ENCODE peak calls at places on chromosome 15, in ten cellular contexts. M, A, B, D, H, X, R, U, K and P are unnamed samples.

GRCh38 chr15:89002281-89002761 is 85.9 kb upstream of the ABHD2 start:
- DNase-seq in M (peak), A (peak), K (peak), U (no peak), R (peak), H (no peak), X (peak), B (peak), D (peak), P (no peak)

GRCh38 chr15:72540606-72541237 is 66.6 kb downstream of the ARIH1 start:
- DNase-seq in X (no peak), M (no peak), K (no peak), R (no peak), D (no peak), H (peak), A (no peak), U (no peak), B (no peak), P (no peak)

GRCh38 chr15:44565387-44566169 is 28.6 kb downstream of the EIF3J start:
- DNase-seq in H (no peak), R (no peak), K (no peak), X (no peak), M (no peak), A (no peak), D (no peak), B (no peak), U (no peak), P (no peak)

GRCh38 chr15:101192081-101192480 is 59.8 kb downstream of the CHSY1 start:
- DNase-seq in M (no peak), U (no peak), D (no peak), R (no peak), H (no peak), K (no peak), A (no peak), B (no peak), X (no peak), P (no peak)

GRCh38 chr15:25437751-25438600 is 848 bp downstream of the UBE3A start:
- DNase-seq in A (peak), R (peak), M (peak), D (peak), H (peak), U (peak), K (no peak), B (peak), X (peak), P (peak)

GRCh38 chr15:101534376-101534970 is 45.0 kb upstream of the PCSK6 start:
- DNase-seq in R (no peak), B (no peak), H (no peak), A (no peak), K (no peak), U (no peak), D (no peak), M (no peak), X (no peak), P (no peak)

GRCh38 chr15:98626153-98626552 is 22.2 kb upstream of the IGF1R start:
- DNase-seq in U (no peak), K (no peak), D (no peak), R (no peak), B (no peak), H (no peak), M (no peak), A (no peak), X (no peak), P (no peak)

GRCh38 chr15:90035095-90035834 is 34.1 kb downstream of the ZNF710 start:
- DNase-seq in R (peak), X (peak), U (peak), K (no peak), A (peak), B (no peak), D (peak), H (no peak), M (peak), P (no peak)

GRCh38 chr15:69346112-69346511 is 47.4 kb downstream of the PAQR5 start:
- DNase-seq in A (no peak), H (no peak), R (no peak), D (no peak), X (no peak), U (no peak), M (peak), B (no peak), K (no peak), P (no peak)

GRCh38 chr15:81888748-81889479 is 156.9 kb downstream of the MEX3B start:
- DNase-seq in A (no peak), R (peak), B (no peak), D (no peak), H (no peak), M (peak), K (peak), X (no peak), U (no peak), P (no peak)

GRCh38 chr15:90957791-90958190 is 3.1 kb downstream of the RCCD1 start:
- DNase-seq in R (no peak), A (no peak), U (no peak), X (no peak), B (no peak), K (no peak), M (no peak), H (no peak), D (no peak), P (no peak)

GRCh38 chr15:52764731-52765130 is 25.4 kb downstream of the ONECUT1 start:
- DNase-seq in U (no peak), H (no peak), D (no peak), B (no peak), K (no peak), A (no peak), M (no peak), X (no peak), R (no peak), P (no peak)

GRCh38 chr15:52762621-52763020 is 27.5 kb downstream of the ONECUT1 start:
- DNase-seq in X (no peak), K (no peak), R (no peak), D (no peak), B (no peak), U (no peak), A (no peak), H (no peak), M (no peak), P (no peak)

GRCh38 chr15:52759969-52760368 is 30.2 kb downstream of the ONECUT1 start:
- DNase-seq in D (no peak), M (no peak), X (no peak), A (no peak), U (no peak), K (no peak), H (no peak), R (no peak), B (no peak), P (no peak)

GRCh38 chr15:52760562-52760961 is 29.6 kb downstream of the ONECUT1 start:
- DNase-seq in A (no peak), X (no peak), B (no peak), K (no peak), R (no peak), D (no peak), H (no peak), M (no peak), U (no peak), P (no peak)

DNA sequence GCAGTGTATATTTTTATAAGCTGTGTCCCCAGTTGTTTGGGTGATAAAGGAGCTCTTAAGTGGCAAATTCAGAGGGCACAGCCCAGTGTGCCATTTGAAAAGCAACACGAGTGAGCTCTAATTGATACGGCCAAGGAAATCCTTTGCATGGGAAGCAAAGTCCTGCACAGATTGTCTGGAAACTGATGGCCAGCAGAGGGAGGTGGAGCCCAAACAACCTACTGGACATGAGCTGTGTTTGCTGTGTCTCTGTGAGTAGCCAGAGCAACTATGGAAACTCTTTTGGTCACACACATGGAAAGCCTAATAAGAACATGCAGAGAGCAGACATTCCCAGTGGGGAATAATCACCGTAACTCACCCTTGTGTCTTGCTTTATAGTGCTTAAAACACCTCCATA is 24.4 kb downstream of the ONECUT1 start:
- DNase-seq in U (no peak), K (no peak), X (peak), D (no peak), H (no peak), R (no peak), B (no peak), A (no peak), M (peak), P (no peak)
- TF ChIP-seq CTCF in U (no peak), K (peak), X (no peak), D (no peak), H (no peak), R (peak), B (peak), A (no peak), M (peak), P (no peak)

GRCh38 chr15:33244471-33244870 is 50.0 kb upstream of the FMN1 start:
- DNase-seq in H (no peak), K (no peak), X (no peak), B (no peak), M (no peak), A (no peak), U (no peak), R (no peak), D (no peak), P (no peak)
- TF ChIP-seq CTCF in H (no peak), K (no peak), X (no peak), B (no peak), M (no peak), A (no peak), U (no peak), R (no peak), D (no peak), P (no peak)

DNA sequence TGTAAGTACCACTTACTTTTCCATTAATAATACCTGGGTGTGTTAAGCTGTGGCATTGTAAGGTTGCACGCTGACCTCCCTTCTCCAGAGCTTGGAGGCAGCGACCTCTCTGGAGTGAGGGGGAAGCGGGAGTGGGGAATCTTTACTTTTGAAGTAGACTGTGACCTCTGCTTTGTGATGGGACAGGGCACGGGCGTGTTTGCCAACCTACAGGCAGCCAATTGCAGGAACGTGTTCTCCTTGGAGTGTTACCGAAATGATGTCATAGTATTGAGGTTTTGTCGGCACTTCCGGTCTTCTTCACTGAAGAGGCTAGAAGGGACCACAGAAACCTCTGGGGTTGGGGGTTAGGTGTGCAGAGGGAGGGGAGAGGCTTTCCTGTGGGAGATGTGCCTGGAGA is 227.3 kb upstream of the C2CD4B start:
- DNase-seq in R (no peak), K (no peak), D (peak), U (no peak), X (peak), B (no peak), A (peak), M (peak), H (no peak), P (no peak)
- TF ChIP-seq CTCF in R (no peak), K (peak), D (no peak), U (no peak), X (no peak), B (peak), A (no peak), M (no peak), H (no peak), P (no peak)

DNA sequence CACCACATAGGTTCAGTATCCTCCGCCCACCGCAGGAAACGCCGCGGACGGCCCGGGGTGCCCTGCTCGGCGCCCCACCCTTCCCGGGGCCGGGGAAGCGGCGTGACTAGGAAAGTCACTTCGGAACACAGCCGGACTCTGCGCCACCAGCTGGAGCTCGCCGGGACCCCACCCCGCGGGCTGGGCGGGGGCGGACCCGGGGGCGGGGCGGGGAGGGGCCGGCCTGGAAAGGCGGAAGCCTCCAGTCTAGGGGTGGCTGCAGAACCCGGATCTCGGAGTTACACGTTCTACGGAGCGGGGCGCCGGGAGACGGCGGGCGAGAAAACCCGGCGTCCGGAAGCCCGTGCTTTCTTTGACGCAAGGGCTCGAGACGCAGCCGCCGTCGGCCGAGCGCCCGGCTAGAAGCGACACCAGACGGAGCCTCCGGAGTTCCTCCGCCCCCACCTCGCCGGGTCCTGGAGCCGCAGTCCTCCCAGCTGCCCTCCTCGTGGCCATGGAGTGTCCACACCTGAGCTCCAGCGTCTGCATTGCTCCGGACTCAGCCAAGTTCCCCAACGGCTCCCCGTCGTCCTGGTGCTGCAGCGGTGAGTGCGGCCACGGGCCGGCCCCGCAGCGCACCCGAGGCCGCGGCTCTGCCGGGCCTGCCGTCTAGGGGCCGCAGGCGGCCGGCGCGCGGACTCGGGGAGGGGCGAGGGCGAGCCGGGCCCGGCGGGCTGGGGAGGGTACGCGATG is at the start of gene USP3:
- DNase-seq in A (peak), K (peak), X (peak), R (peak), H (peak), U (peak), D (peak), B (peak), M (peak), P (peak)
- TF ChIP-seq CTCF in A (peak), K (peak), X (no peak), R (no peak), H (no peak), U (peak), D (peak), B (no peak), M (peak), P (no peak)

DNA sequence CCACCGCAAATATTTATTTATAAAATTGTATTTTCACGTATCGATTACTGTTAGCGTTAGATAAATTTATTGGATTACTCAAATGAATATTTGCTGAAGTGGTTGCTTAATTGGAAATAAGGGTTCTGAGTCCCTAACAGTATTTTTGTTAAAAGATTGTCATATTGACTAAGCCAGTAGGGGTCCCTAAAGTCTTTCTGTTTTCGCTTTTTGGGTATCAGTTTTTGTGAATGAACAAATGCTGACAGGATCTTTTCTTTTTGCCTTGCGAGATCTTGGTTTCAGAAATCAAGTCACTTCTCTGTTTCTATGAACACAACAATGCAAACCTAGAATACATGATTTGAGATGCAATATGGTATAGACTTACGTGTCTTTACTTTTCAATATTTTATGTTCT is 7.1 kb downstream of the RAD51 start:
- DNase-seq in U (no peak), D (no peak), M (peak), R (no peak), B (no peak), A (no peak), K (no peak), H (peak), X (no peak), P (no peak)
- TF ChIP-seq CTCF in U (no peak), D (no peak), M (peak), R (peak), B (no peak), A (no peak), K (peak), H (peak), X (no peak), P (no peak)

DNA sequence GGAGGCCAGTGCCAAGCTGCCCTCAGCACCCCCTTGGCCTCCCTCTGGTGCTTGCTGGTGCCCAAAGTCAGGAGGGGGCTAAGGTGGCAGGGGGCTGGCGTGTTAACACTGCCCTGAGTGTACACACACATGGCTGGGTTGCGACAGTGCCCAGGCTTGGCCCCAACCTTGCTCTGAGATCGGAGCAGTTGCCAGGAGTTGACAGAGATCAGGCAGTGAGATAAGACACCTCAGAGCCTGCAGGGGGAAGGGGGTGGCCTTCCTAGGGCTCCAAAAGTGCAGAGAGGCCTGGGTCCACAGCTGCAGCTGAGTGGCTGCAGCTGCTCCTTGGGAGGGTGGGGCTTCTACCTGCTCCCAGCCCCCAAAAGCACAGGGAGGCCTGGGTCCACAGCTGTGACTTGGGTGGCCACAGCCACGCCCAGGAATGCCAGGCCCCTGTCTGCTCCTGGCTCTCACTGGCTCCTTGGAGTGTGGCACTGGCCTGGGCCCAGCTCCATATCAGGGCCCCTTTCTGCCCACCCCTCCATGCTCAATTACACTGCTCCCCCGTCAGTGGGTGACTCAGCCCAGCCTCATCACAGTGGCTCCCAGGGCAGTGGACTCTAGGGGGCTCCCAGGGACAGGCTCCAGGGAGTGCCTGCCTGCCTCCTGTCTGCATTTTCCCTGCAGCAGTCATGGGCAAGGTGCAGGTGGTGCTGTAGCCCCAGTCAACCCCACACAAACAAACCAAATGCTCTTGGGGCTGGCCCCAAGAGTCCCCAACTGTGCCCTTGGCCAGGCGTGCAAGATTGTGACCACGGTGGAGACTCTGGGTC is 56.4 kb upstream of the C15orf39 start:
- DNase-seq in D (no peak), H (no peak), M (no peak), B (no peak), K (no peak), A (no peak), R (no peak), X (no peak), U (no peak), P (no peak)
- TF ChIP-seq CTCF in D (no peak), H (no peak), M (no peak), B (no peak), K (no peak), A (no peak), R (no peak), X (no peak), U (no peak), P (no peak)

GRCh38 chr15:67504061-67504460 is 16.9 kb upstream of the C15orf61 start:
- DNase-seq in X (no peak), B (no peak), K (no peak), A (no peak), D (no peak), R (peak), U (no peak), M (peak), H (no peak), P (no peak)

GRCh38 chr15:67505675-67506572 is 15.0 kb upstream of the C15orf61 start:
- DNase-seq in A (no peak), R (no peak), D (no peak), B (no peak), K (no peak), U (no peak), M (no peak), H (no peak), X (no peak), P (no peak)

GRCh38 chr15:67504796-67505195 is 16.1 kb upstream of the C15orf61 start:
- DNase-seq in B (no peak), R (peak), K (peak), M (no peak), X (no peak), A (no peak), U (no peak), D (no peak), H (no peak), P (no peak)

GRCh38 chr15:67501836-67502461 is 19.0 kb upstream of the C15orf61 start:
- DNase-seq in B (no peak), R (no peak), X (no peak), H (peak), D (no peak), A (no peak), U (no peak), M (no peak), K (no peak), P (no peak)

DNA sequence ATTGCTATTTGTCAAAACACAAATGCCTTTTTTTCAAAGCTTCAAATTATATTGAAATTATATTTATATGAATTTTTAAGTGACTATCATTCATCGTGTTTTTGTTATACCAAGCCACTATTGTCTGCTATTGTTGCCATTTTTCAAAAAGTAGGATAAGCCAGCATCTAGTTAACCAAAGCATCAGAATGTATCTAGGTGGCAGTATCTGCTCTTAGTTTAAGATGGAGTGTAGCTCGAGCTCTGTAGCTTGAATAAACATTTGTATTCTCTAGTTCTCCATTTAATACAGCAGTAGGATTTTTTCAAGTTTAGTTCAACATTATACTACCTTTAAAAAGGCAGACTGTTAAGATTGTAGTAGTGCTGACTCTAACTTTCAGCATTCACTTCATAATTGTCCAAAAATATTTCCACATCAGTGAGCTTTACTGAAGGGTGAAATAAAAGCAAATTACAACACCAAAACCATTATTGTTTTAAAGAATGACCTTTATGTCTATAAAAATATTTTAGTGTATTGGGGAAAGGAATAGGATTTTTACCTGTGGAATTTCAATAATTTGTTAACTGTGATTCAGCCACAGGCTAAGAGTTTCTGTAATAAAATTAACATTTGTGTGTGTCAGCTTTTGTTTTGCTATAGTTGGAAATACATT is 19.6 kb upstream of the C15orf61 start:
- DNase-seq in R (peak), B (peak), X (no peak), A (no peak), K (no peak), D (no peak), M (peak), U (no peak), H (peak), P (no peak)
- TF ChIP-seq CTCF in R (peak), B (peak), X (peak), A (peak), K (peak), D (peak), M (peak), U (no peak), H (peak), P (no peak)

GRCh38 chr15:66480267-66480666 is 17.3 kb downstream of the SNAPC5 start:
- DNase-seq in A (no peak), K (no peak), X (no peak), R (no peak), B (no peak), M (no peak), U (no peak), H (no peak), D (no peak), P (no peak)

GRCh38 chr15:66483131-66483566 is 14.4 kb downstream of the SNAPC5 start:
- DNase-seq in H (no peak), R (peak), M (peak), B (peak), X (peak), A (no peak), D (no peak), U (no peak), K (no peak), P (no peak)

GRCh38 chr15:66482539-66482938 is 15.0 kb downstream of the SNAPC5 start:
- DNase-seq in U (no peak), A (no peak), M (no peak), K (no peak), D (no peak), H (no peak), X (no peak), B (no peak), R (no peak), P (no peak)

GRCh38 chr15:66484539-66485112 is 12.9 kb downstream of the SNAPC5 start:
- DNase-seq in U (no peak), B (no peak), R (no peak), X (no peak), A (no peak), K (no peak), M (no peak), D (no peak), H (no peak), P (no peak)

GRCh38 chr15:66481107-66481856 is 16.3 kb downstream of the SNAPC5 start:
- DNase-seq in U (no peak), X (peak), B (peak), H (no peak), K (no peak), M (peak), D (no peak), R (no peak), A (no peak), P (no peak)
- TF ChIP-seq CTCF in U (no peak), X (no peak), B (no peak), H (no peak), K (no peak), M (no peak), D (no peak), R (no peak), A (no peak), P (no peak)